ENCODE peak calls at places on chromosome 21, in eight cellular contexts. S is adrenal gland, T is breast epithelium, F is fibroblast of mammary gland, W is NB4, G is PC-3, P is A549, L is upper lobe of left lung. M is an unnamed sample.

GRCh38 chr21:39612233-39613028 is at the start of gene B3GALT5:
- DNase-seq in W (no peak), P (no peak), L (peak), S (no peak), T (no peak), G (peak), F (peak), M (peak)

GRCh38 chr21:38277501-38278111 is 20.8 kb downstream of the KCNJ15 start:
- DNase-seq in S (peak), T (no peak), P (peak), L (no peak), F (peak), W (peak), G (peak), M (peak)

GRCh38 chr21:27586326-27586725 is 619.4 kb upstream of the ADAMTS5 start:
- DNase-seq in F (no peak), L (no peak), T (no peak), W (no peak), S (no peak), G (no peak), P (no peak), M (no peak)

GRCh38 chr21:46216132-46216747 is 12.3 kb downstream of the LSS start:
- DNase-seq in F (no peak), L (peak), P (no peak), W (no peak), S (no peak), T (no peak), G (no peak), M (no peak)

GRCh38 chr21:29334717-29335428 is 36.2 kb downstream of the BACH1 start:
- DNase-seq in P (no peak), T (no peak), G (no peak), W (peak), S (no peak), L (no peak), F (peak), M (peak)

GRCh38 chr21:16640297-16641027 is 872.4 kb upstream of the CXADR start:
- DNase-seq in S (no peak), G (no peak), T (no peak), F (no peak), L (no peak), P (no peak), W (no peak), M (no peak)

GRCh38 chr21:46038871-46039397 is 57.4 kb downstream of the COL6A1 start:
- DNase-seq in S (peak), F (peak), P (no peak), L (no peak), W (no peak), T (peak), G (no peak), M (no peak)

GRCh38 chr21:31873696-31874599 is 1.1 kb downstream of the HUNK start:
- DNase-seq in F (no peak), T (no peak), L (peak), W (peak), P (peak), S (no peak), G (peak), M (no peak)

GRCh38 chr21:31397939-31398338 is 53.9 kb upstream of the TIAM1 start:
- DNase-seq in F (no peak), L (no peak), G (no peak), T (no peak), W (no peak), S (no peak), P (no peak), M (peak)

GRCh38 chr21:45308211-45309068 is 20.7 kb upstream of the POFUT2 start:
- DNase-seq in F (peak), G (no peak), W (peak), L (peak), T (no peak), S (no peak), P (no peak), M (no peak)

GRCh38 chr21:31731112-31731801 is 661 bp downstream of the SCAF4 start:
- DNase-seq in G (no peak), F (peak), L (peak), W (peak), T (peak), S (peak), P (peak), M (no peak)

GRCh38 chr21:38699048-38699447 is 106.7 kb upstream of the ETS2 start:
- DNase-seq in G (no peak), L (no peak), S (no peak), T (no peak), P (peak), F (no peak), W (peak), M (no peak)

GRCh38 chr21:45050786-45051489 is 23.4 kb upstream of the ADARB1 start:
- DNase-seq in F (peak), T (no peak), S (no peak), P (no peak), G (peak), L (no peak), W (no peak), M (no peak)

GRCh38 chr21:45415943-45416611 is 11.1 kb downstream of the COL18A1 start:
- DNase-seq in S (no peak), G (no peak), W (no peak), P (no peak), F (no peak), L (peak), T (no peak), M (no peak)

GRCh38 chr21:42809577-42810440 is 69.5 kb downstream of the WDR4 start:
- DNase-seq in P (no peak), W (no peak), T (no peak), G (no peak), F (no peak), S (no peak), L (no peak), M (no peak)

GRCh38 chr21:45767071-45768006 is 123.8 kb downstream of the PCBP3 start:
- DNase-seq in G (peak), L (no peak), S (no peak), W (no peak), F (peak), T (no peak), P (no peak), M (no peak)

GRCh38 chr21:39715804-39716397 is 29.1 kb upstream of the IGSF5 start:
- DNase-seq in T (peak), F (peak), L (no peak), W (peak), P (peak), G (peak), S (peak), M (peak)

GRCh38 chr21:31236528-31236927 is 107.5 kb downstream of the TIAM1 start:
- DNase-seq in L (no peak), P (no peak), W (no peak), S (no peak), F (no peak), G (peak), T (no peak), M (peak)

GRCh38 chr21:46556802-46557201 is 48.1 kb downstream of the S100B start:
- DNase-seq in S (no peak), L (no peak), W (no peak), G (no peak), P (no peak), T (no peak), F (no peak), M (no peak)

GRCh38 chr21:45508607-45509565 is 33.4 kb downstream of the SLC19A1 start:
- DNase-seq in T (no peak), F (peak), P (no peak), W (peak), S (no peak), G (no peak), L (peak), M (no peak)

GRCh38 chr21:25867041-25867440 is 132.3 kb downstream of the GABPA start:
- DNase-seq in T (no peak), L (no peak), G (no peak), P (no peak), S (no peak), W (no peak), F (no peak), M (no peak)

GRCh38 chr21:33031152-33031551 is 5.4 kb downstream of the OLIG2 start:
- DNase-seq in G (no peak), L (no peak), F (no peak), T (no peak), P (no peak), S (no peak), W (no peak), M (no peak)

GRCh38 chr21:28427356-28428022 is 565.2 kb downstream of the LTN1 start:
- DNase-seq in P (no peak), S (no peak), F (peak), G (peak), T (no peak), W (no peak), L (no peak), M (peak)

GRCh38 chr21:46621457-46622182 is 13.9 kb upstream of the PRMT2 start:
- DNase-seq in P (no peak), G (no peak), W (no peak), F (no peak), L (no peak), S (no peak), T (peak), M (no peak)

GRCh38 chr21:38538353-38538752 is 40.1 kb upstream of the ERG start:
- DNase-seq in S (no peak), L (no peak), W (no peak), P (no peak), F (no peak), G (no peak), T (no peak), M (peak)

GRCh38 chr21:37447288-37447936 is 80.8 kb downstream of the DYRK1A start:
- DNase-seq in G (no peak), W (no peak), L (no peak), T (no peak), S (no peak), P (no peak), F (no peak), M (no peak)

GRCh38 chr21:20783611-20784010 is 214.6 kb upstream of the NCAM2 start:
- DNase-seq in G (peak), P (no peak), F (peak), T (no peak), L (no peak), S (no peak), W (no peak), M (no peak)

GRCh38 chr21:38784458-38785266 is 21.1 kb upstream of the ETS2 start:
- DNase-seq in G (no peak), L (no peak), W (no peak), T (no peak), F (no peak), S (no peak), P (no peak), M (peak)

GRCh38 chr21:39014751-39015150 is 168.5 kb downstream of the PSMG1 start:
- DNase-seq in T (no peak), F (peak), S (no peak), G (peak), W (peak), P (no peak), L (no peak), M (peak)

GRCh38 chr21:29721242-29721641 is 218.6 kb downstream of the GRIK1 start:
- DNase-seq in P (no peak), T (no peak), L (no peak), G (no peak), W (no peak), F (no peak), S (no peak), M (no peak)

GRCh38 chr21:21097425-21097824 is 99.2 kb downstream of the NCAM2 start:
- DNase-seq in T (no peak), G (no peak), W (no peak), P (no peak), S (no peak), F (no peak), L (no peak), M (no peak)

GRCh38 chr21:25858328-25858727 is 123.6 kb downstream of the GABPA start:
- DNase-seq in F (no peak), T (no peak), W (no peak), G (no peak), L (no peak), S (no peak), P (no peak), M (no peak)

GRCh38 chr21:46651121-46651520 is 15.6 kb downstream of the PRMT2 start:
- DNase-seq in F (no peak), L (peak), P (no peak), W (no peak), G (no peak), S (no peak), T (no peak), M (no peak)

GRCh38 chr21:46089285-46089684 is 8.6 kb upstream of the COL6A2 start:
- DNase-seq in G (no peak), T (peak), F (no peak), P (no peak), W (no peak), L (no peak), S (no peak), M (no peak)

GRCh38 chr21:32807717-32808380 is 36.3 kb upstream of the PAXBP1 start:
- DNase-seq in L (no peak), F (peak), S (no peak), W (peak), G (peak), P (no peak), T (no peak), M (peak)

GRCh38 chr21:41769933-41770332 is 3.1 kb upstream of the RIPK4 start:
- DNase-seq in P (no peak), G (no peak), L (no peak), T (no peak), F (no peak), S (no peak), W (no peak), M (no peak)

GRCh38 chr21:41769521-41769920 is 2.7 kb upstream of the RIPK4 start:
- DNase-seq in T (no peak), S (no peak), L (no peak), W (no peak), G (no peak), P (no peak), F (no peak), M (no peak)

GRCh38 chr21:41769106-41769505 is 2.3 kb upstream of the RIPK4 start:
- DNase-seq in S (no peak), L (no peak), P (no peak), G (no peak), T (no peak), F (no peak), W (no peak), M (no peak)

GRCh38 chr21:41767606-41768370 is 936 bp upstream of the RIPK4 start:
- DNase-seq in L (no peak), S (no peak), G (peak), W (no peak), F (no peak), T (no peak), P (no peak), M (peak)

GRCh38 chr21:41768371-41769042 is 1.7 kb upstream of the RIPK4 start:
- DNase-seq in W (peak), F (peak), G (peak), T (no peak), L (no peak), P (no peak), S (no peak), M (peak)
- TF ChIP-seq CTCF in W (no peak), F (peak), G (peak), T (peak), L (no peak), P (peak), S (no peak), M (peak)

DNA sequence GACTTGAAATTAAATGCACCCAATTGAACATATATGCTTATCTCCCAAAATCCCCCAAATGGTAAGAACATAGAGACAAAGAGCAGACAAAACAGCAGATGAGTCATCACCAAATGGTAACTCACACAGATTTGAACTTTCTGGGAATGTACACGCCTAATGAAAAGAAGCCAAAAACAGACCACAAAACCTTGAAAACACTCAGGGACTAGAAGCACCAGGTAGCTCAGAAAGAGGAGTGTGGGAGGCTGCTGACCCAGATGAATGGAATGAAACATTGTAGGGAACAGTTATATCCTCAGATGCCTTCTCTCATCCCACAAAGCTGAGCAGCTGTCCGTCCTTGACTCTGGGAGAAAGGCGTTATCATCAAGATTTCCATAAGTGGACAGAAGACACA is 307.0 kb upstream of the USP25 start:
- DNase-seq in G (peak), T (no peak), S (no peak), W (no peak), F (peak), P (no peak), L (no peak), M (peak)
- TF ChIP-seq CTCF in G (no peak), T (no peak), S (no peak), W (no peak), F (no peak), P (no peak), L (no peak), M (no peak)

GRCh38 chr21:34801519-34802132 is 132.8 kb downstream of the CLIC6 start:
- DNase-seq in T (no peak), W (peak), L (no peak), P (peak), G (peak), F (peak), S (no peak), M (peak)
- TF ChIP-seq CTCF in T (no peak), W (no peak), L (no peak), P (peak), G (peak), F (peak), S (no peak), M (peak)

GRCh38 chr21:43981871-43982210 is 30.3 kb upstream of the TRAPPC10 start:
- DNase-seq in T (no peak), P (no peak), L (peak), G (no peak), S (no peak), F (no peak), W (no peak), M (no peak)

GRCh38 chr21:43978060-43978459 is 34.0 kb upstream of the TRAPPC10 start:
- DNase-seq in L (no peak), S (no peak), W (no peak), F (no peak), P (no peak), G (no peak), T (no peak), M (no peak)

GRCh38 chr21:43981151-43981870 is 30.8 kb upstream of the TRAPPC10 start:
- DNase-seq in F (no peak), W (no peak), S (no peak), L (no peak), T (no peak), P (no peak), G (no peak), M (no peak)

GRCh38 chr21:43982489-43983078 is 29.5 kb upstream of the TRAPPC10 start:
- DNase-seq in S (no peak), T (no peak), G (no peak), L (peak), P (no peak), F (no peak), W (no peak), M (no peak)

GRCh38 chr21:43979654-43980053 is 32.5 kb upstream of the TRAPPC10 start:
- DNase-seq in W (no peak), G (no peak), F (no peak), S (no peak), P (no peak), T (no peak), L (no peak), M (no peak)
- TF ChIP-seq CTCF in W (no peak), G (peak), F (no peak), S (no peak), P (no peak), T (no peak), L (no peak), M (no peak)

DNA sequence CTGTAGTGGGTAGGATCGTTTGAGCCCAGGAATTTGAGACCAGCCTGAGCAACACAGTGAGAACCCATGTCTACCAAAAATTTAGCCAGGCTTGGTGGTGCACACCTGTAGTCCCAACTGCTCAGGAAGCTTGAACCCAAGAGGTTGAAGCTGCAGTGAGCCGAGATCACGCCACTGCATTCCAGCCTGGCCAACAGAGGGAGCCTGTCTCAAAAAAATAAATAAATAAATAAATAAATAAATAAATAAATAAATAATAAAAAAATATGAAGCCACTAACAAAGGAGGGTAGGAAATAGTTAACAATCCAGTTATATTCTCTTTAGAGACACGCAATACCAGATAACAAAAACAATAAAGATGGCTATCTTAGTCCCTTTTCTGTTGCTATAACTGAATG is 11.9 kb upstream of the CBR3 start:
- DNase-seq in G (no peak), P (no peak), T (no peak), W (no peak), S (no peak), L (no peak), F (no peak), M (no peak)
- TF ChIP-seq CTCF in G (peak), P (peak), T (no peak), W (peak), S (peak), L (peak), F (peak), M (peak)

DNA sequence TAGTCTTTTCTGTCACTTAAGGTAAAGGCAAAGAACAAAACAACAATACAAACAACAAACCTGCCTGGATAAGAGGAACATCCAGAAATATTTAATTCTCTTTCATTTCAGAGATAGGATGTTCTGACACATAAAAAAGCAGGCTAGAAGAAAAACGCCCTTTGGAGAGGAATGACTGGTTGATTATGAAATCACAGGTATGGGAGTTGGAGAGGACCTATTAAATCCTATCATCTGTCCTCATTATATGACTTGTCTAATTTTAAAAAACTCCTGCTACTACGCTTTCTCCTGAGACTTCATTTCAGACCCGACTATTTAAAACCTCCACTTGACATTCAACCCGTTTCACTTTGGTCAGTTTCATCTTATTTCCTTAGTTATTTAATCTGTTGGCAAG is 54.1 kb downstream of the TMPRSS15 start:
- DNase-seq in W (no peak), F (no peak), P (no peak), G (no peak), S (no peak), L (no peak), T (no peak), M (no peak)
- TF ChIP-seq CTCF in W (no peak), F (no peak), P (no peak), G (no peak), S (no peak), L (no peak), T (no peak), M (no peak)

M was measured in epithelial cell of esophagus.